ENCODE peak calls at places on chromosomes 16 and 17, in eight cellular contexts. R is transverse colon; W is esophagus squamous epithelium; J is CD8-positive, alpha-beta T cell; T is A549; S is neural progenitor cell; U is colonic mucosa; G is uterus. X is an unnamed sample. For H3K4me1 and H3K9me3, the result is how much of the 10 kb centered on the place peaks cover.

GRCh38 chr17:59786536-59787319 is 79.3 kb downstream of the VMP1 start:
- DNase-seq in R (peak), G (peak), W (peak), U (peak), S (peak), T (peak), J (peak), X (no peak)

GRCh38 chr17:83178533-83179201 is 99.3 kb downstream of the METRNL start:
- DNase-seq in S (peak), U (peak), J (no peak), W (no peak), G (peak), T (no peak), R (no peak), X (peak)

GRCh38 chr17:63932008-63932561 is at the start of gene CD79B:
- DNase-seq in G (no peak), S (no peak), W (no peak), R (peak), T (no peak), U (no peak), J (peak), X (no peak)

GRCh38 chr16:25546781-25547180 is 145.0 kb upstream of the HS3ST4 start:
- DNase-seq in U (no peak), W (no peak), J (no peak), R (no peak), T (no peak), G (no peak), S (no peak), X (no peak)

GRCh38 chr17:75845058-75845711 is 981 bp upstream of the UNC13D start:
- DNase-seq in T (peak), W (no peak), S (peak), J (peak), U (peak), R (peak), G (peak), X (peak)

GRCh38 chr17:82884341-82884871 is 44.6 kb upstream of the ZNF750 start:
- DNase-seq in G (no peak), U (no peak), R (no peak), S (no peak), T (no peak), J (no peak), W (no peak), X (peak)

GRCh38 chr17:4536259-4536741 is 18.9 kb downstream of the MYBBP1A start:
- DNase-seq in R (no peak), T (no peak), J (no peak), U (no peak), W (no peak), G (peak), S (peak), X (no peak)

GRCh38 chr16:27642753-27643152 is 92.8 kb downstream of the KATNIP start:
- DNase-seq in T (no peak), U (no peak), S (peak), W (no peak), R (no peak), G (no peak), J (no peak), X (no peak)

GRCh38 chr16:15983898-15984297 is 34.5 kb downstream of the ABCC1 start:
- DNase-seq in R (no peak), U (no peak), T (no peak), W (no peak), J (no peak), S (no peak), G (no peak), X (no peak)

GRCh38 chr17:49779730-49780220 is 8.7 kb upstream of the KAT7 start:
- DNase-seq in T (peak), S (peak), G (no peak), J (no peak), U (peak), W (no peak), R (peak), X (peak)

GRCh38 chr16:54651440-54651839 is 279.2 kb upstream of the IRX5 start:
- DNase-seq in U (no peak), S (peak), W (no peak), T (no peak), R (no peak), G (no peak), J (no peak), X (no peak)

GRCh38 chr16:17404903-17405691 is 65.7 kb downstream of the XYLT1 start:
- DNase-seq in W (no peak), T (no peak), G (peak), U (peak), S (no peak), R (peak), J (no peak), X (peak)

GRCh38 chr16:29710227-29711219 is 31.5 kb downstream of the QPRT start:
- DNase-seq in S (peak), W (no peak), T (peak), G (no peak), J (peak), U (peak), R (no peak), X (no peak)

DNA sequence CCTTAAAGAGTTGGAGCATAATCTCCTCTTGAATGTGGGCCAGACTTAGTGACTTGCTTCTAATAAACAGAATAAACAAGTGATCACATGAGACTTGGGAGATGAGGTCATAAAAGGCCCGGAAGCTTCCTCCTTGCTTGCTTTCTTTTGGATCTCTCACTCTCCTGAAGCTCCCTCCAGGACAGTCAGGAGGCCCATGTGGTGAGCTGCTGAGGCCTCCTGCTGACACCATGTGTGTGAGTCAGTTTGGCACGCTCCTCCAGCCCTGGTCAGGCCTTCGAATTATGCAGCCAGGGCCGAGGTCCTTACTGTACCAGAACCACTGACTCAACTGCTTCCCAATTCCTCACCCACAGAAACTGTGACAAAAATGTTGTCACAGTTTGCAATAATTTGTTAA is 53.2 kb downstream of the NDEL1 start:
- DNase-seq in U (no peak), T (no peak), S (no peak), W (no peak), J (no peak), G (peak), R (no peak), X (no peak)
- TF ChIP-seq CTCF in U (no peak), T (no peak), S (no peak), W (no peak), J (no peak), G (no peak), R (no peak), X (no peak)

GRCh38 chr16:3868967-3869366 is 11.5 kb downstream of the CREBBP start:
- DNase-seq in W (no peak), T (no peak), R (no peak), U (no peak), J (no peak), S (no peak), G (no peak), X (no peak)
- H3K4me1 ChIP-seq in W (half or more), T (under half), R (half or more), U (under half), J (half or more), S (under half), G (under half), X (half or more)

DNA sequence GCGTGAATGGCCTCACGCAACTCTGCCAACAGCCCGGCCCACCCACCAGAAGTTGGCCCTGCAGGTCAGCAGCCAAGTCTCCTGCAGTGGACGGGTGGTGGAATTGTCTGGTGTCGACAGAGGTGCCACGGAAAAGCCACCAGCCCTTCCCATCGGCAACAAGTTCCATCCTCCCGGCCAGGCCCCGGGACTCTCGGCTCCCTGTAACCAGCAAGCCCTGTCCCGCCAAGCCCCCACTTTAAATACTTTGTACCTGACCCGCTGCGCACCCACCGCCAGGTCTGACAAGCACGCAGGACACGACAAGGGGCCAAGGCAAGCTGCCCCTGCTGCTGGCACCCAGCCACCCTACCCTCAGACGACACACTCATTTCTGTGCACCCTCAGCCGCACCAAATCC is 100.8 kb downstream of the RBFOX3 start:
- DNase-seq in U (no peak), T (no peak), W (no peak), G (no peak), R (no peak), J (no peak), S (no peak), X (no peak)
- H3K9me3 ChIP-seq in U (under half), T (under half), W (under half), G (under half), R (under half), J (under half), S (under half), X (under half)

DNA sequence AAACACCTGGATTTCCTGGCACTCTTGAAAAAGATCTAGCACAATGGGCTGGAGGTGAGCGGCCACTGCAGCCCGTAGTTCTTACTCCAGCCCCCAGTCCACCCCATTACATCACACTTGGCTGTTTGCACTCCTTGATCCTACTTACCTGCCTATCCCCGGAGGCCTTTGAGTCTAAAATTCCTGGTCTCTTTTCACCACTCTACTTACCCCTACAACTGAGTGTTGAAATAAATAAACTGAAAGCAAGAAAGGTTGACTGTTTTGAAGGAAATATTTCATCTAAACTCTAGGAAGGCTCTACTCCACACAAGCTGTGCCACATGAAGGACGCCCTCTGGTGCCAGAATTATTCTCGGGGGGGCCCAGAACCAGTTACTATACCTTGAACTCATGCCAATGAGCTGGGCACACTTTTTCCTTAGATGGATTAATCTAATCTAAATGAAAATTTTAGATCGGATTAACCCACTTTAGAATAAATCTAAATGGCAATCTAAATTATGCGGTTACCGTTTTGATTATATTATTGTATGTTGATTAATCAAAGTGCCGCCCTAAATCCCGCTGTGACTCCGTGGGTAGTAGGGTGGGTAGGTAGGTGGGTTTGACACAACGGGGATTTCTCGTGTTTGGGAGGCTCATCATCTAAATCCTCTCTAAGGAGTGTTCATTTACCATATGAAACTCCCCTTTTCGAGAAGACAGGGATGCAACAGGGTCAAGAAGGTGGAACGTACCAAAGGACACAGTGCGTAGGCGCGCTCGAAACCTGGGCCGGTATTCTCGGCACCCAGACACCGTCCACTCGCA is 651 bp upstream of the EIF1 start:
- DNase-seq in U (peak), R (peak), S (no peak), J (peak), G (peak), T (no peak), W (no peak), X (peak)
- TF ChIP-seq CTCF in U (no peak), R (peak), S (peak), J (peak), G (no peak), T (peak), W (no peak), X (no peak)

GRCh38 chr16:3036726-3037315 is at the start of gene BICDL2:
- DNase-seq in G (no peak), R (peak), U (peak), S (no peak), W (no peak), J (no peak), T (no peak), X (peak)
- H3K4me1 ChIP-seq in G (under half), R (under half), U (under half), S (under half), W (half or more), J (under half), T (under half), X (under half)

GRCh38 chr16:89073346-89074221 is 20.1 kb upstream of the ACSF3 start:
- DNase-seq in T (no peak), W (no peak), R (no peak), J (no peak), G (no peak), U (no peak), S (no peak), X (peak)
- H3K9me3 ChIP-seq in T (under half), W (under half), R (under half), J (under half), G (under half), U (under half), S (under half), X (under half)

GRCh38 chr17:13647551-13647950 is 45.8 kb upstream of the HS3ST3A1 start:
- DNase-seq in W (no peak), G (no peak), T (no peak), J (no peak), R (no peak), S (no peak), U (no peak), X (no peak)
- TF ChIP-seq CTCF in W (no peak), G (no peak), T (no peak), J (no peak), R (no peak), S (peak), U (no peak), X (no peak)

GRCh38 chr17:1373710-1374237 is 26.2 kb downstream of the YWHAE start:
- DNase-seq in S (no peak), R (no peak), W (no peak), U (no peak), T (no peak), G (no peak), J (no peak), X (no peak)

GRCh38 chr17:1374426-1375177 is 25.4 kb downstream of the YWHAE start:
- DNase-seq in U (no peak), W (no peak), G (no peak), R (no peak), S (no peak), T (no peak), J (no peak), X (no peak)

GRCh38 chr17:1377334-1377733 is 22.7 kb downstream of the YWHAE start:
- DNase-seq in W (no peak), S (no peak), G (no peak), T (no peak), U (no peak), R (no peak), J (no peak), X (no peak)

GRCh38 chr17:1375615-1376014 is 24.4 kb downstream of the YWHAE start:
- DNase-seq in T (no peak), S (no peak), G (no peak), J (no peak), R (no peak), U (no peak), W (no peak), X (no peak)

GRCh38 chr17:1376061-1376460 is 24.0 kb downstream of the YWHAE start:
- DNase-seq in S (no peak), G (no peak), W (no peak), J (no peak), U (no peak), R (no peak), T (no peak), X (no peak)
- H3K4me1 ChIP-seq in S (under half), G (under half), W (half or more), J (half or more), U (under half), R (half or more), T (half or more), X (half or more)

DNA sequence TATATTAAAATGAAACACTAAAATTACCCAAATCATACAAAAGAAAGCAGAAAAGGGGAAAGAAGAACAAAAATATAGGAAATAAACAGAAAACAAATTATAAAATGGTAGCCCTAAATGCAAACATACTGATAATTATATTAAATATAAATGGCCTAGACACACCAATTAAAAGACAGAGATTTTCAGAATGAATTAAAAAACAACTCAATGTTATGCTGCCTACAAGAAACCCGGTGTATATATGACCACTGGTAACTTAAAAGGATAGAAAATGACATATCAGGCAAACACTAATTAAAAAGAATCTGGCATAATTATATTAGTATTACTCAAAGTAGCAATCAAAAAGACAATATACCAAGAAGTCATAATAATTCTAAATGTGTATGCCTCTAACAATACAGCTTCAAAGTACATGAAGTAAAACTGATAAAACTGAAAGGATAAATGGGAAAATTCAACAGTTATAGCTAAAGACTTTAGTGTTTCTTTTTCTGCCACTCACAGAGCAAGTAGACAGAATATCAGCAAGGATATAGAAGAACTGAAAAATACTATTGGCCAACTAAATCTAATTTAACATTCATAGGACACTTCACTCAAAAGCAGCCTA is 7.5 kb upstream of the FAM20A start:
- DNase-seq in J (no peak), R (no peak), U (no peak), S (no peak), W (no peak), G (no peak), T (no peak), X (no peak)
- H3K9me3 ChIP-seq in J (under half), R (under half), U (under half), S (under half), W (under half), G (under half), T (under half), X (under half)

DNA sequence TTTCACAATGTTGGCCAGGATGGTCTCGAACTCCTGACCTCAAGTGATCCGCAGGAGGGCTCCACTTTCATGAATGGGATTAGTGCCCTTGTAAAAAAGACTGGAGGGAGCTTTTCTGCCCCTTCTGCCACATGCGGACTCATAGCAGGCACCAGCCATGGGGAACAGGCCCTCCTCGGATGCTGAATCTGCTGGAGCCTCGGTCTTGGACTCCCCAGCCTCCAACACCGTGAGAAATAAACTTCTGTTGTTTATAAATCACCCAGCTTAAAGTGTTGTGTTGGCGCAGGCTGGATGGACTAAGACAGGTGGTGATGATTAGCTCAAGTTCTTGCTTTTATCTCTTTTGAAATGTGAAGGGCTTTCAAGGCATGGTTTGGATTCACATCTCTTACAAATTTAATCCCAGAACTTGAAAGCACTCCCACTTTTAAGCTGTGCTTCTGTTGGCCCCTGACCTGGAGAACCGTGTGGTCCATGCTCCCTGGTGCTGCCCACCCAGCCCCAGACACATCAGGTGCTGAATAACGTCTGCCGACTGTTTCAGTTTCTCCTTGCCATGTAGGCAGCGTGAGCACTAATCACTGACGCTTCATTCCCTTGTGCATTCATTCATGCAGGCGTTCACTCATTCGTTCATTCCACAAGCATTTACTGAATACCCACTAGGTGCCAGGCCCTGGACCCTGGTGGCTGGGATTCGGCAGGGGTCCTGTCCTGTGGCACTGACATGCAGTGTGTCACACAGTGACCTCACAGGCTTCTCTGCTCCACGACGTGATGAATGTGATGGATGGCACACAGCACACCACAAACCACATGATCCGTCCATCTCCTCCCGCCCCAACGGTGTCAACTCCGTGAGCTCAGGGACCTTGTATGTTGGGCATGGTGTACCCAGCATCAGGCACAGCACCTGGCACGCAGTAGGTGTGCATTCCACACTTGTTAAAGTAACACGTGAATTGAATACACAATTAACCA is 8.9 kb downstream of the CIBAR2 start:
- DNase-seq in U (no peak), G (no peak), W (no peak), R (no peak), S (no peak), J (no peak), T (no peak), X (no peak)
- TF ChIP-seq CTCF in U (no peak), G (no peak), W (no peak), R (no peak), S (no peak), J (no peak), T (no peak), X (no peak)